ENCODE peak calls at places on chromosomes 7 and 10, in nine cellular contexts. One of them, this sample, is unnamed.

GRCh38 chr7:140342732-140343514 is 55.4 kb downstream of the SLC37A3 start:
- DNase-seq in cardiac muscle cell: peak
- DNase-seq in brain microvascular endothelial cell: peak
- DNase-seq in NB4: peak
- DNase-seq in fibroblast of mammary gland: peak
- DNase-seq in astrocyte of the spinal cord: no peak
- DNase-seq in astrocyte: peak
- DNase-seq in AG04450: no peak
- DNase-seq in AG09319: no peak
- DNase-seq in this sample: peak

GRCh38 chr10:112160834-112161233 is 22.7 kb downstream of the GPAM start:
- DNase-seq in cardiac muscle cell: no peak
- DNase-seq in brain microvascular endothelial cell: no peak
- DNase-seq in NB4: no peak
- DNase-seq in fibroblast of mammary gland: no peak
- DNase-seq in astrocyte of the spinal cord: no peak
- DNase-seq in astrocyte: no peak
- DNase-seq in AG04450: no peak
- DNase-seq in AG09319: no peak
- DNase-seq in this sample: no peak

GRCh38 chr7:100472121-100472851 is 6.7 kb downstream of the TSC22D4 start:
- DNase-seq in cardiac muscle cell: no peak
- DNase-seq in brain microvascular endothelial cell: no peak
- DNase-seq in NB4: no peak
- DNase-seq in fibroblast of mammary gland: no peak
- DNase-seq in astrocyte of the spinal cord: no peak
- DNase-seq in astrocyte: no peak
- DNase-seq in AG04450: no peak
- DNase-seq in AG09319: no peak
- DNase-seq in this sample: no peak

GRCh38 chr10:74047304-74047703 is 49.4 kb downstream of the VCL start:
- DNase-seq in cardiac muscle cell: no peak
- DNase-seq in brain microvascular endothelial cell: no peak
- DNase-seq in NB4: peak
- DNase-seq in fibroblast of mammary gland: peak
- DNase-seq in astrocyte of the spinal cord: peak
- DNase-seq in astrocyte: peak
- DNase-seq in AG04450: peak
- DNase-seq in AG09319: peak
- DNase-seq in this sample: peak

GRCh38 chr7:48094861-48095293 is 5.8 kb downstream of the UPP1 start:
- DNase-seq in cardiac muscle cell: no peak
- DNase-seq in brain microvascular endothelial cell: peak
- DNase-seq in NB4: no peak
- DNase-seq in fibroblast of mammary gland: peak
- DNase-seq in astrocyte of the spinal cord: peak
- DNase-seq in astrocyte: peak
- DNase-seq in AG04450: no peak
- DNase-seq in AG09319: no peak
- DNase-seq in this sample: peak

GRCh38 chr10:86763404-86763803 is 7.0 kb downstream of the BMPR1A start:
- DNase-seq in cardiac muscle cell: no peak
- DNase-seq in brain microvascular endothelial cell: no peak
- DNase-seq in NB4: no peak
- DNase-seq in fibroblast of mammary gland: no peak
- DNase-seq in astrocyte of the spinal cord: no peak
- DNase-seq in astrocyte: no peak
- DNase-seq in AG04450: no peak
- DNase-seq in AG09319: no peak
- DNase-seq in this sample: no peak

GRCh38 chr10:76558586-76558985 is 1079.0 kb downstream of the KCNMA1 start:
- DNase-seq in cardiac muscle cell: no peak
- DNase-seq in brain microvascular endothelial cell: peak
- DNase-seq in NB4: no peak
- DNase-seq in fibroblast of mammary gland: peak
- DNase-seq in astrocyte of the spinal cord: peak
- DNase-seq in astrocyte: peak
- DNase-seq in AG04450: no peak
- DNase-seq in AG09319: peak
- DNase-seq in this sample: peak

GRCh38 chr7:130490287-130490686 is 1.6 kb upstream of the MEST start:
- DNase-seq in cardiac muscle cell: no peak
- DNase-seq in brain microvascular endothelial cell: no peak
- DNase-seq in NB4: no peak
- DNase-seq in fibroblast of mammary gland: no peak
- DNase-seq in astrocyte of the spinal cord: peak
- DNase-seq in astrocyte: peak
- DNase-seq in AG04450: no peak
- DNase-seq in AG09319: no peak
- DNase-seq in this sample: no peak

GRCh38 chr7:17144313-17144712 is 154.1 kb upstream of the AHR start:
- DNase-seq in cardiac muscle cell: no peak
- DNase-seq in brain microvascular endothelial cell: peak
- DNase-seq in NB4: peak
- DNase-seq in fibroblast of mammary gland: peak
- DNase-seq in astrocyte of the spinal cord: peak
- DNase-seq in astrocyte: peak
- DNase-seq in AG04450: no peak
- DNase-seq in AG09319: no peak
- DNase-seq in this sample: peak

GRCh38 chr7:18206331-18206730 is 178.7 kb upstream of the PRPS1L1 start:
- DNase-seq in cardiac muscle cell: no peak
- DNase-seq in brain microvascular endothelial cell: no peak
- DNase-seq in NB4: no peak
- DNase-seq in fibroblast of mammary gland: no peak
- DNase-seq in astrocyte of the spinal cord: no peak
- DNase-seq in astrocyte: no peak
- DNase-seq in AG04450: no peak
- DNase-seq in AG09319: no peak
- DNase-seq in this sample: no peak

GRCh38 chr7:49894543-49894942 is 121.1 kb downstream of the VWC2 start:
- DNase-seq in cardiac muscle cell: no peak
- DNase-seq in brain microvascular endothelial cell: no peak
- DNase-seq in NB4: no peak
- DNase-seq in fibroblast of mammary gland: no peak
- DNase-seq in astrocyte of the spinal cord: no peak
- DNase-seq in astrocyte: no peak
- DNase-seq in AG04450: no peak
- DNase-seq in AG09319: no peak
- DNase-seq in this sample: no peak

GRCh38 chr10:58278962-58279307 is 10.0 kb downstream of the CISD1 start:
- DNase-seq in cardiac muscle cell: no peak
- DNase-seq in brain microvascular endothelial cell: no peak
- DNase-seq in NB4: no peak
- DNase-seq in fibroblast of mammary gland: no peak
- DNase-seq in astrocyte of the spinal cord: no peak
- DNase-seq in astrocyte: no peak
- DNase-seq in AG04450: no peak
- DNase-seq in AG09319: no peak
- DNase-seq in this sample: no peak

GRCh38 chr7:69652947-69653701 is 54.8 kb downstream of the AUTS2 start:
- DNase-seq in cardiac muscle cell: no peak
- DNase-seq in brain microvascular endothelial cell: no peak
- DNase-seq in NB4: peak
- DNase-seq in fibroblast of mammary gland: no peak
- DNase-seq in astrocyte of the spinal cord: no peak
- DNase-seq in astrocyte: no peak
- DNase-seq in AG04450: no peak
- DNase-seq in AG09319: no peak
- DNase-seq in this sample: no peak

GRCh38 chr7:99379043-99379577 is 4.6 kb downstream of the ARPC1B start:
- DNase-seq in cardiac muscle cell: no peak
- DNase-seq in brain microvascular endothelial cell: peak
- DNase-seq in NB4: peak
- DNase-seq in fibroblast of mammary gland: peak
- DNase-seq in astrocyte of the spinal cord: peak
- DNase-seq in astrocyte: peak
- DNase-seq in AG04450: peak
- DNase-seq in AG09319: peak
- DNase-seq in this sample: peak

GRCh38 chr10:114719311-114719710 is 61.2 kb upstream of the ABLIM1 start:
- DNase-seq in cardiac muscle cell: peak
- DNase-seq in brain microvascular endothelial cell: no peak
- DNase-seq in NB4: no peak
- DNase-seq in fibroblast of mammary gland: no peak
- DNase-seq in astrocyte of the spinal cord: no peak
- DNase-seq in astrocyte: no peak
- DNase-seq in AG04450: no peak
- DNase-seq in AG09319: no peak
- DNase-seq in this sample: no peak

GRCh38 chr7:141290365-141290764 is 216.5 kb downstream of the TMEM178B start:
- DNase-seq in cardiac muscle cell: no peak
- DNase-seq in brain microvascular endothelial cell: no peak
- DNase-seq in NB4: no peak
- DNase-seq in fibroblast of mammary gland: no peak
- DNase-seq in astrocyte of the spinal cord: no peak
- DNase-seq in astrocyte: no peak
- DNase-seq in AG04450: no peak
- DNase-seq in AG09319: no peak
- DNase-seq in this sample: no peak

GRCh38 chr7:33043875-33044718 is 18.5 kb downstream of the NT5C3A start:
- DNase-seq in cardiac muscle cell: no peak
- DNase-seq in brain microvascular endothelial cell: no peak
- DNase-seq in NB4: no peak
- DNase-seq in fibroblast of mammary gland: peak
- DNase-seq in astrocyte of the spinal cord: no peak
- DNase-seq in astrocyte: no peak
- DNase-seq in AG04450: no peak
- DNase-seq in AG09319: no peak
- DNase-seq in this sample: peak
- TF ChIP-seq CTCF in cardiac muscle cell: no peak
- TF ChIP-seq CTCF in brain microvascular endothelial cell: no peak
- TF ChIP-seq CTCF in NB4: no peak
- TF ChIP-seq CTCF in fibroblast of mammary gland: peak
- TF ChIP-seq CTCF in astrocyte of the spinal cord: no peak
- TF ChIP-seq CTCF in astrocyte: peak
- TF ChIP-seq CTCF in AG04450: no peak
- TF ChIP-seq CTCF in AG09319: no peak
- TF ChIP-seq CTCF in this sample: peak

DNA sequence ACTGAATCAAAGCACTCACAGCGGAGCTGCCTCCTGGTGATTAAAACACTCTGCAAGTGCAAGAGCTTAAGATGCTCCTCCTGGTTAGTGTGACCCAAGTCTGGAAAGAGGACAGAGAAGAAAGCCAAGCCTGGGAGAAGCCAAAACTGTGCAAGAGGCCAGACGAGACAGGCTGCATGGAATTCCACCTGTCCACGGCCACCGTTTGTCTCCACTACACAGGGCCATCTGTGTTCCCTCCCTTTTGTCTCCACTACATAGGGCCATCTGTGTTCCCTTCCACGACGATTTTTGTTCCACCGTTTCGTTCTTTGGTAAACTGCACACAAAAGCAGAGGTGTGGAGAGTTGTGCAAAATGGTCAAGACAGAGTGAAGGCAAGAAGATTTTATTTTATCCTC is 233.0 kb downstream of the DIP2C start:
- DNase-seq in cardiac muscle cell: no peak
- DNase-seq in brain microvascular endothelial cell: no peak
- DNase-seq in NB4: no peak
- DNase-seq in fibroblast of mammary gland: no peak
- DNase-seq in astrocyte of the spinal cord: no peak
- DNase-seq in astrocyte: no peak
- DNase-seq in AG04450: no peak
- DNase-seq in AG09319: no peak
- DNase-seq in this sample: no peak
- TF ChIP-seq CTCF in cardiac muscle cell: no peak
- TF ChIP-seq CTCF in brain microvascular endothelial cell: no peak
- TF ChIP-seq CTCF in NB4: no peak
- TF ChIP-seq CTCF in fibroblast of mammary gland: no peak
- TF ChIP-seq CTCF in astrocyte of the spinal cord: no peak
- TF ChIP-seq CTCF in astrocyte: no peak
- TF ChIP-seq CTCF in AG04450: no peak
- TF ChIP-seq CTCF in AG09319: no peak
- TF ChIP-seq CTCF in this sample: no peak

GRCh38 chr10:84845628-84846261 is 517.4 kb downstream of the CCSER2 start:
- DNase-seq in cardiac muscle cell: peak
- DNase-seq in brain microvascular endothelial cell: no peak
- DNase-seq in NB4: peak
- DNase-seq in fibroblast of mammary gland: no peak
- DNase-seq in astrocyte of the spinal cord: no peak
- DNase-seq in astrocyte: no peak
- DNase-seq in AG04450: no peak
- DNase-seq in AG09319: no peak
- DNase-seq in this sample: no peak
- TF ChIP-seq CTCF in cardiac muscle cell: no peak
- TF ChIP-seq CTCF in brain microvascular endothelial cell: peak
- TF ChIP-seq CTCF in NB4: peak
- TF ChIP-seq CTCF in fibroblast of mammary gland: no peak
- TF ChIP-seq CTCF in astrocyte of the spinal cord: no peak
- TF ChIP-seq CTCF in astrocyte: no peak
- TF ChIP-seq CTCF in AG04450: no peak
- TF ChIP-seq CTCF in AG09319: no peak
- TF ChIP-seq CTCF in this sample: no peak

GRCh38 chr7:90705391-90706066 is 109.4 kb downstream of the CDK14 start:
- DNase-seq in cardiac muscle cell: peak
- DNase-seq in brain microvascular endothelial cell: no peak
- DNase-seq in NB4: no peak
- DNase-seq in fibroblast of mammary gland: no peak
- DNase-seq in astrocyte of the spinal cord: no peak
- DNase-seq in astrocyte: no peak
- DNase-seq in AG04450: no peak
- DNase-seq in AG09319: no peak
- DNase-seq in this sample: no peak

GRCh38 chr7:90710466-90710850 is 114.3 kb downstream of the CDK14 start:
- DNase-seq in cardiac muscle cell: no peak
- DNase-seq in brain microvascular endothelial cell: no peak
- DNase-seq in NB4: no peak
- DNase-seq in fibroblast of mammary gland: no peak
- DNase-seq in astrocyte of the spinal cord: no peak
- DNase-seq in astrocyte: no peak
- DNase-seq in AG04450: no peak
- DNase-seq in AG09319: no peak
- DNase-seq in this sample: no peak

GRCh38 chr7:90709501-90710465 is 113.7 kb downstream of the CDK14 start:
- DNase-seq in cardiac muscle cell: no peak
- DNase-seq in brain microvascular endothelial cell: peak
- DNase-seq in NB4: no peak
- DNase-seq in fibroblast of mammary gland: peak
- DNase-seq in astrocyte of the spinal cord: peak
- DNase-seq in astrocyte: peak
- DNase-seq in AG04450: no peak
- DNase-seq in AG09319: peak
- DNase-seq in this sample: peak

GRCh38 chr7:90706067-90706716 is 110.1 kb downstream of the CDK14 start:
- DNase-seq in cardiac muscle cell: no peak
- DNase-seq in brain microvascular endothelial cell: no peak
- DNase-seq in NB4: no peak
- DNase-seq in fibroblast of mammary gland: no peak
- DNase-seq in astrocyte of the spinal cord: peak
- DNase-seq in astrocyte: peak
- DNase-seq in AG04450: no peak
- DNase-seq in AG09319: peak
- DNase-seq in this sample: no peak

DNA sequence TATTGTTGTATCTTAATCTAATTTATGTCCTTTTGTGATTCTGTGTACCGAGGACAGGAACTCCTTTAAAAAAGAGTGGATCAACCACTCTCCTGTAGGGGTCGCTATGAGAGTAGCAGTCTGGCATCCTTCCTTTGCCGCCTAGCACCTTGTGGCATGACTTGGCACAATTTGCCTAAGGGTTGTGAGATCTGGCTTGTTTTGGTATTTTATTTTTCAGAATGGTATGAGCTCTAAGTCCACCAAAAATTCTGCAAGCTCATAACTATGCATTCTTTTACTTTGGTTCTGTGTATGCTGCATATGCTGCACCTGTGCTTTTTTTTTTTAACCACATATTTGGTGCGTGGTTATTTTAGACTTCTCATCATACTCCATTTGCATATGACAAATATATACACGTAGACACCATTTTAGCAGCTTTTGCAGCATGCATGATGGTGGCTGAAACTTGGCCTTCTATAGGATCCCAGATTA is 112.8 kb downstream of the CDK14 start:
- DNase-seq in cardiac muscle cell: peak
- DNase-seq in brain microvascular endothelial cell: no peak
- DNase-seq in NB4: peak
- DNase-seq in fibroblast of mammary gland: peak
- DNase-seq in astrocyte of the spinal cord: no peak
- DNase-seq in astrocyte: peak
- DNase-seq in AG04450: no peak
- DNase-seq in AG09319: no peak
- DNase-seq in this sample: no peak
- TF ChIP-seq CTCF in cardiac muscle cell: peak
- TF ChIP-seq CTCF in brain microvascular endothelial cell: peak
- TF ChIP-seq CTCF in NB4: peak
- TF ChIP-seq CTCF in fibroblast of mammary gland: peak
- TF ChIP-seq CTCF in astrocyte of the spinal cord: peak
- TF ChIP-seq CTCF in astrocyte: peak
- TF ChIP-seq CTCF in AG04450: peak
- TF ChIP-seq CTCF in AG09319: peak
- TF ChIP-seq CTCF in this sample: peak